ENCODE peak calls at places on chromosomes 12 and 14, in nine cellular contexts. P is Daoy; O is NCI-H2029 treated with DMSO at 0.1 percent for 48 hours; A is heart right ventricle; B is GM03348; V is caudate nucleus; Y is activated CD4-positive, alpha-beta T cell treated with anti-CD3 and anti-CD28 coated beads for 4 hours; Q is GF-D8; W is AG09319. T is an unnamed sample.

GRCh38 chr12:122097641-122098364 is 19.2 kb downstream of the MLXIP start:
- DNase-seq in P (no peak), O (peak), A (peak), B (peak), V (no peak), Y (no peak), Q (no peak), W (no peak), T (no peak)

GRCh38 chr12:5622280-5622679 is 190.4 kb downstream of the NTF3 start:
- DNase-seq in P (peak), O (no peak), A (no peak), B (no peak), V (no peak), Y (no peak), Q (no peak), W (no peak), T (no peak)

GRCh38 chr12:107134558-107134957 is 41.2 kb upstream of the CRY1 start:
- DNase-seq in P (peak), O (no peak), A (no peak), B (no peak), V (no peak), Y (no peak), Q (no peak), W (no peak), T (peak)

GRCh38 chr12:104547239-104547638 is 90.5 kb downstream of the CHST11 start:
- DNase-seq in P (no peak), O (no peak), A (no peak), B (no peak), V (no peak), Y (no peak), Q (no peak), W (no peak), T (no peak)

GRCh38 chr14:24184104-24184970 is 4.3 kb downstream of the IPO4 start:
- DNase-seq in P (no peak), O (no peak), A (no peak), B (no peak), V (no peak), Y (no peak), Q (no peak), W (no peak), T (no peak)

GRCh38 chr12:3119745-3120660 is 42.8 kb downstream of the TSPAN9 start:
- DNase-seq in P (peak), O (peak), A (peak), B (peak), V (no peak), Y (no peak), Q (no peak), W (peak), T (peak)

GRCh38 chr12:68495666-68496065 is 115.0 kb upstream of the RAP1B start:
- DNase-seq in P (no peak), O (no peak), A (no peak), B (peak), V (no peak), Y (no peak), Q (no peak), W (no peak), T (no peak)

GRCh38 chr12:124626841-124627502 is 59.6 kb upstream of the NCOR2 start:
- DNase-seq in P (no peak), O (no peak), A (peak), B (peak), V (no peak), Y (no peak), Q (no peak), W (no peak), T (peak)

GRCh38 chr12:21248679-21249078 is 86.0 kb downstream of the SLCO1A2 start:
- DNase-seq in P (no peak), O (no peak), A (no peak), B (peak), V (no peak), Y (no peak), Q (no peak), W (no peak), T (peak)

GRCh38 chr12:87678453-87678852 is 350.7 kb downstream of the C12orf50 start:
- DNase-seq in P (no peak), O (no peak), A (no peak), B (no peak), V (no peak), Y (no peak), Q (no peak), W (no peak), T (no peak)

GRCh38 chr14:104210548-104211195 is 72.3 kb downstream of the KIF26A start:
- DNase-seq in P (no peak), O (no peak), A (peak), B (no peak), V (no peak), Y (no peak), Q (no peak), W (no peak), T (no peak)

GRCh38 chr14:97705107-97705506 is 907.9 kb downstream of the VRK1 start:
- DNase-seq in P (no peak), O (no peak), A (no peak), B (no peak), V (no peak), Y (no peak), Q (no peak), W (no peak), T (no peak)

GRCh38 chr14:69997849-69998248 is 118.6 kb downstream of the SMOC1 start:
- DNase-seq in P (peak), O (no peak), A (no peak), B (no peak), V (no peak), Y (no peak), Q (no peak), W (no peak), T (no peak)

GRCh38 chr12:43653289-43653915 is 101.4 kb upstream of the ADAMTS20 start:
- DNase-seq in P (no peak), O (no peak), A (no peak), B (no peak), V (no peak), Y (no peak), Q (no peak), W (no peak), T (no peak)

GRCh38 chr12:69738351-69739286 is at the start of gene RAB3IP:
- DNase-seq in P (peak), O (peak), A (peak), B (peak), V (peak), Y (peak), Q (no peak), W (peak), T (peak)

T was measured in A673.